ENCODE peak calls at places on chromosomes 6 and 20, in seven cellular contexts. P is mammary epithelial cell, E is neural progenitor cell, N is kidney, O is HCT116, Z is K562, H is fibroblast of lung. L is an unnamed sample. For H3K4me1, the result is how much of the 10 kb centered on the place peaks cover.

GRCh38 chr6:134911532-134911931 is 38.4 kb downstream of the ALDH8A1 start:
- DNase-seq in O (no peak), P (peak), N (no peak), H (peak), E (no peak), Z (no peak), L (no peak)

GRCh38 chr6:96856822-96857221 is 19.5 kb upstream of the GPR63 start:
- DNase-seq in H (no peak), Z (no peak), P (no peak), E (no peak), O (no peak), N (no peak), L (no peak)

GRCh38 chr6:25717856-25718740 is 36.4 kb upstream of the SLC17A4 start:
- DNase-seq in N (no peak), P (no peak), E (peak), Z (peak), O (peak), H (peak), L (no peak)

GRCh38 chr6:157150076-157150475 is 173.2 kb downstream of the TMEM242 start:
- DNase-seq in O (no peak), P (no peak), Z (no peak), N (no peak), E (no peak), H (peak), L (no peak)

GRCh38 chr6:16761469-16762264 is 407 bp upstream of the ATXN1 start:
- DNase-seq in P (peak), Z (peak), H (peak), O (peak), N (peak), E (peak), L (peak)

GRCh38 chr6:45299096-45299581 is 29.0 kb upstream of the RUNX2 start:
- DNase-seq in P (no peak), H (no peak), O (no peak), E (no peak), Z (no peak), N (no peak), L (no peak)

GRCh38 chr6:650098-650497 is 6.8 kb downstream of the HUS1B start:
- DNase-seq in Z (no peak), O (no peak), H (peak), E (no peak), N (no peak), P (no peak), L (no peak)

GRCh38 chr20:23647346-23647745 is 9.6 kb upstream of the CST3 start:
- DNase-seq in H (peak), P (no peak), O (no peak), Z (no peak), E (no peak), N (no peak), L (no peak)

GRCh38 chr6:142013286-142013685 is 119.4 kb upstream of the GJE1 start:
- DNase-seq in P (peak), E (no peak), O (peak), N (no peak), Z (no peak), H (peak), L (no peak)

GRCh38 chr20:51554538-51555165 is 12.1 kb upstream of the NFATC2 start:
- DNase-seq in N (no peak), O (no peak), E (no peak), P (peak), H (peak), Z (no peak), L (no peak)

GRCh38 chr20:22925613-22925983 is 109.5 kb upstream of the SSTR4 start:
- DNase-seq in O (no peak), H (no peak), E (no peak), N (no peak), P (no peak), Z (no peak), L (no peak)

GRCh38 chr20:54668271-54669053 is 193.1 kb downstream of the DOK5 start:
- DNase-seq in O (no peak), N (no peak), H (peak), Z (peak), P (no peak), E (peak), L (no peak)

GRCh38 chr6:139695361-139695760 is 320.9 kb upstream of the CITED2 start:
- DNase-seq in H (no peak), E (no peak), O (no peak), P (no peak), N (no peak), Z (no peak), L (no peak)

GRCh38 chr20:21509597-21510331 is 4.1 kb downstream of the NKX2-2 start:
- DNase-seq in Z (no peak), E (peak), O (no peak), H (peak), P (no peak), N (no peak), L (no peak)

GRCh38 chr6:21386744-21387143 is 206.8 kb upstream of the SOX4 start:
- DNase-seq in E (no peak), N (no peak), O (no peak), H (no peak), Z (peak), P (no peak), L (no peak)

GRCh38 chr20:38730989-38731737 is 6.9 kb downstream of the SLC32A1 start:
- DNase-seq in O (peak), E (peak), P (peak), N (peak), H (peak), Z (peak), L (peak)

GRCh38 chr20:6700563-6701328 is 66.7 kb upstream of the BMP2 start:
- DNase-seq in H (no peak), Z (no peak), N (no peak), O (no peak), P (no peak), E (no peak), L (no peak)
- H3K27ac ChIP-seq in H (no peak), Z (no peak), N (no peak), O (no peak), P (no peak), E (no peak), L (no peak)

GRCh38 chr6:110979565-110980096 is 2.2 kb upstream of the RPF2 start:
- DNase-seq in N (no peak), P (no peak), H (no peak), O (no peak), E (no peak), Z (no peak), L (no peak)
- H3K4me1 ChIP-seq in N (under half), P (under half), H (under half), O (under half), E (under half), Z (under half), L (under half)

GRCh38 chr6:74932214-74932923 is 273.5 kb downstream of the COL12A1 start:
- DNase-seq in E (no peak), O (no peak), P (no peak), Z (no peak), H (peak), N (no peak), L (no peak)
- H3K9ac ChIP-seq in E (no peak), O (no peak), P (no peak), Z (no peak), H (no peak), N (no peak), L (no peak)

GRCh38 chr6:129498556-129498940 is 211.4 kb downstream of the ARHGAP18 start:
- DNase-seq in Z (no peak), N (no peak), H (peak), E (no peak), P (peak), O (no peak), L (no peak)
- H3K27ac ChIP-seq in Z (no peak), N (no peak), H (no peak), E (no peak), P (peak), O (peak), L (no peak)

GRCh38 chr6:33905081-33905609 is 101.3 kb upstream of the MLN start:
- DNase-seq in O (no peak), H (no peak), E (no peak), N (no peak), Z (peak), P (peak), L (no peak)
- H3K4me1 ChIP-seq in O (under half), H (under half), E (under half), N (under half), Z (half or more), P (under half), L (under half)